ENCODE peak calls at places on chromosome 20, in six cellular contexts. V is prostate gland, X is body of pancreas, P is psoas muscle, B is HCT116, I is left ventricle myocardium inferior. Z is an unnamed sample.

GRCh38 chr20:63086421-63087235 is 79.9 kb upstream of the BHLHE23 start:
- DNase-seq in B (no peak), V (no peak), P (peak; percentile 32), I (peak; percentile 4), X (no peak), Z (no peak)

GRCh38 chr20:37987602-37988290 is 45.5 kb downstream of the TTI1 start:
- DNase-seq in I (no peak), X (no peak), V (no peak), P (no peak), B (no peak), Z (no peak)

GRCh38 chr20:44618318-44618731 is 33.2 kb downstream of the ADA start:
- DNase-seq in B (no peak), I (peak; percentile 65), P (peak; percentile 73), X (no peak), V (peak; percentile 32), Z (no peak)

GRCh38 chr20:18388860-18389259 is 78.0 kb downstream of the DZANK1 start:
- DNase-seq in I (no peak), X (no peak), V (no peak), B (peak; percentile 7), P (no peak), Z (no peak)

GRCh38 chr20:63182946-63183415 is 33.0 kb downstream of the YTHDF1 start:
- DNase-seq in X (no peak), P (no peak), I (no peak), B (no peak), V (no peak), Z (no peak)

GRCh38 chr20:37525810-37526209 is 1.9 kb downstream of the BLCAP start:
- DNase-seq in V (no peak), I (no peak), P (no peak), X (no peak), B (no peak), Z (no peak)

GRCh38 chr20:9912858-9913434 is 74.1 kb upstream of the PAK5 start:
- DNase-seq in B (peak; percentile 40), P (no peak), V (peak; percentile 35), I (no peak), X (peak; percentile 62), Z (peak; percentile 16)

GRCh38 chr20:45098096-45098773 is 2.7 kb downstream of the KCNS1 start:
- DNase-seq in V (no peak), B (no peak), P (no peak), X (no peak), I (no peak), Z (no peak)

GRCh38 chr20:53819973-53820451 is 226.4 kb upstream of the ZNF217 start:
- DNase-seq in B (no peak), V (no peak), P (no peak), I (no peak), X (peak; percentile 78), Z (no peak)

GRCh38 chr20:60086936-60087562 is 128.8 kb downstream of the CDH26 start:
- DNase-seq in P (no peak), V (no peak), B (no peak), I (no peak), X (no peak), Z (no peak)

GRCh38 chr20:46933150-46933549 is 38.5 kb downstream of the EYA2 start:
- DNase-seq in I (no peak), V (no peak), P (no peak), B (no peak), X (no peak), Z (no peak)

GRCh38 chr20:44070139-44070900 is 116.7 kb downstream of the JPH2 start:
- DNase-seq in V (no peak), I (no peak), X (no peak), B (no peak), P (no peak), Z (no peak)

GRCh38 chr20:50395258-50395729 is 114.9 kb upstream of the PTPN1 start:
- DNase-seq in V (peak; percentile 55), B (no peak), X (peak; percentile 65), I (peak; percentile 87), P (peak; percentile 97), Z (peak; percentile 45)

GRCh38 chr20:25360631-25361286 is 29.9 kb downstream of the ABHD12 start:
- DNase-seq in X (no peak), P (no peak), B (no peak), I (no peak), V (peak; percentile 68), Z (peak; percentile 40)

GRCh38 chr20:37446286-37447032 is 74.6 kb upstream of the NNAT start:
- DNase-seq in I (no peak), B (no peak), P (no peak), V (no peak), X (no peak), Z (no peak)

GRCh38 chr20:59824711-59825562 is 108.5 kb downstream of the SYCP2 start:
- DNase-seq in B (no peak), X (no peak), I (no peak), P (no peak), V (no peak), Z (no peak)

GRCh38 chr20:31676534-31677030 is 38.9 kb downstream of the COX4I2 start:
- DNase-seq in X (no peak), P (no peak), B (no peak), V (no peak), I (no peak), Z (no peak)

GRCh38 chr20:51121901-51122412 is 99.0 kb upstream of the KCNG1 start:
- DNase-seq in X (no peak), P (no peak), I (no peak), B (no peak), V (peak; percentile 33), Z (peak; percentile 89)

GRCh38 chr20:1418335-1418734 is 25.5 kb upstream of the FKBP1A start:
- DNase-seq in V (no peak), X (no peak), P (no peak), I (no peak), B (no peak), Z (peak; percentile 15)

GRCh38 chr20:5784735-5785134 is 34.5 kb downstream of the SHLD1 start:
- DNase-seq in B (no peak), X (peak; percentile 76), P (no peak), I (no peak), V (peak; percentile 34), Z (peak; percentile 40)

GRCh38 chr20:38272398-38272797 is 11.9 kb upstream of the KIAA1755 start:
- DNase-seq in X (no peak), B (no peak), P (no peak), I (no peak), V (no peak), Z (no peak)

GRCh38 chr20:13783528-13783927 is 1.2 kb downstream of the ESF1 start:
- DNase-seq in B (no peak), V (no peak), I (no peak), P (no peak), X (no peak), Z (no peak)

GRCh38 chr20:36720510-36720909 is 25.4 kb downstream of the NDRG3 start:
- DNase-seq in I (no peak), P (no peak), X (no peak), B (no peak), V (no peak), Z (no peak)

GRCh38 chr20:36818831-36819230 is 45.3 kb upstream of the DSN1 start:
- DNase-seq in V (no peak), I (no peak), X (no peak), P (no peak), B (no peak), Z (no peak)

GRCh38 chr20:35615667-35616464 is at the start of gene SPAG4:
- DNase-seq in P (peak; percentile 99), I (peak; percentile 99), V (peak; percentile 99), X (peak; percentile 100), B (no peak), Z (no peak)
- H3K4me1 ChIP-seq in P (peaks cover 14% of the 10 kb centered on the region), I (peaks cover 47% of the 10 kb centered on the region), V (peaks cover 9% of the 10 kb centered on the region), X (peaks cover 45% of the 10 kb centered on the region), B (peaks cover 48% of the 10 kb centered on the region), Z (peaks cover 24% of the 10 kb centered on the region)

DNA sequence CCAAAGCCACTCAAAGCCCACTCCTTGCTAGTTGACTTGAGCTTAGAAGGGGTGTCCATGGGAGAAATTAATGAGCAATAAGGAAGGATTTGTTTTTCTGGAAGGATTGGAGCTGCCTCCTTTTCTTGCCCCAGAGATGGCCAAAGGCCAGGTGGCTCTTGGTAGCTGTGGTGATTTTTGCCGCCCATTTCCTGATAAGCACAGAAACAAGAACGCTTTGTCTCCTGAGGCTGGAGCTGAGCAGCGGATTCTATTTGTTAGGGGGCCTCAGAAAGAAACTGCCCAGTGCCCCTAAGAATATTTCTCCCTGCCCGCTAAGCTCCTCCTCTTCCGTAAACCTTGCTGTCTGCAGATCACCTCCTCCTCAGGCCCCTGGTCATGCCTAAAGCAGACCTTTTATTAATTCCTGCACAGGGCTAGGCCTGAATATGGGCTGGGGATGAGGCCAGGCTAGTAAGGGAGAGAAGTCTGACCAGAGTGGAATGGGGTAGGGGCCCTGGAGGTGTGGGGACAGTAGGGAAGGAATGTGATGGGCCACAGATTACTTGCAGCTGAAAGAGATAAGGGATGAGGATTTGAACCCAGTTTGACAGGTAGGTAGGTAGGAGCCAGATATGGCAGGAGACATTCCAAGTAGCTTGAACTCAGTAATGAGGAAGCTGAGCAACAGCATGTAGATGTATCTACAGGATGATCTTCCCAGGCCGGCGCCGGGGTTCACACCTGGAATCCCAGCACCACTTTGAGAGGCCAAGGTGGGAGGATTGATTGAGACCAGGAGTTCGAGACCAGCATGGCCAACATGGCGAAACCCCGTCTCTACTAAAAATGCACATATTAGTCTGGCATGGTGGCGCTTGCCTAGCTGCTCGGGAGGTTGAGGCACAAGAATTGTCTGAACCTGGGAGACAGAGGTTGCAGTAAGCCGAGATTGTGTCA is 71.2 kb upstream of the NAA20 start:
- DNase-seq in X (peak; percentile 65), I (peak; percentile 47), B (no peak), V (peak; percentile 59), P (no peak), Z (no peak)
- H3K27ac ChIP-seq in X (peak overlapping the region; percentile 86), I (peak overlapping the region; percentile 78), B (no peak overlapping the region), V (peak overlapping the region; percentile 83), P (no peak overlapping the region), Z (no peak overlapping the region)

GRCh38 chr20:3861191-3861590 is 14.6 kb downstream of the MAVS start:
- DNase-seq in X (no peak), I (no peak), V (no peak), B (no peak), P (no peak), Z (no peak)
- H3K4me1 ChIP-seq in X (no peaks in the 10 kb centered on the region), I (peaks cover 12% of the 10 kb centered on the region), V (no peaks in the 10 kb centered on the region), B (no peaks in the 10 kb centered on the region), P (no peaks in the 10 kb centered on the region), Z (no peaks in the 10 kb centered on the region)

DNA sequence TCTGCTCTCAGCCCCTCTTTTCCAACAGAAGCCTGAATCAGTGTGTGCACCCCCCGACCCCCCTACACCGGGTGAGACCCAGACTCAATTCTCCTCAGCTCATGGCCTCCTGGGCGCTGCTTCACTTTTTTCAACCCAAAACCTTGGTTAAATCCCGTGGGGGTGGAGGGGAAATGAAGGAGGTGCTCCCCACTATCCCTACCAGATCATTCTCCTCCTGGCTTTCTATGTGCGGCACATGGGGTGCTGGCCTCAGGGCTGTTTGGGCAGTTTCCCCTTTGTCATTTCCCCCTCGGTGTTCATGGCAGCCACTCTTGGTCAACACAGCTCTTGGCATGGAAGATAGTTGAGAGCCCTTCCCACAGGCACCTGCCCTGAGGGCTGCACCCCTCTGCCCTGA is 4.6 kb downstream of the CST4 start:
- DNase-seq in V (no peak), B (no peak), I (no peak), P (no peak), X (no peak), Z (no peak)
- H3K27ac ChIP-seq in V (no peak overlapping the region), B (no peak overlapping the region), I (no peak overlapping the region), P (no peak overlapping the region), X (no peak overlapping the region), Z (no peak overlapping the region)

DNA sequence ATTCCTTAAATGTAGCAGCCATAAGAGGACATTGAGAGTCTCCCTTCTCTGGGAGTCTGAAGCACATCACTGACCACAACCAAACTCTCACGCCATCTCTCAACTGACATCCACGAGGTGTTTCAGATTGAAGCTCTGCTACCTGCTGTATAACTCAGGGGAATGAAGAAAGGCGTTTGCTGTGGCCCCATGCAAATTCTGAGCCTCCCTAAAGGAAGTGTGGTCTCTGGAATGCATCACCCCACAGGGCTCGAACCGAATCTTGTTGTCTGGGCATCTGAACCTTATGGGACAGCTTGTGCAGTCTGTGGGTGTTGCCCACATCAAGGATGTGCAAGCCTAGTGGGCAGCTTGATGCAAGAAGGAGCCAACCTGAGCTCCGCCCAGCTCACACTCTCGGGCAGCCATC is 10.9 kb downstream of the PMEPA1 start:
- DNase-seq in X (no peak), V (no peak), I (no peak), P (no peak), B (no peak), Z (peak; percentile 55)
- H3K4me1 ChIP-seq in X (peaks cover 35% of the 10 kb centered on the region), V (peaks cover 38% of the 10 kb centered on the region), I (peaks cover 58% of the 10 kb centered on the region), P (peaks cover 35% of the 10 kb centered on the region), B (peaks cover 45% of the 10 kb centered on the region), Z (peaks cover 96% of the 10 kb centered on the region)